ENCODE peak calls at places on chromosomes 4 and X, in seven cellular contexts. M, Q, S, I, D, O and R are unnamed samples.

GRCh38 chr4:165184220-165184619 is 23.1 kb upstream of the KLHL2 start:
- DNase-seq in D (no peak), M (no peak), I (no peak), S (no peak), Q (no peak), O (no peak), R (no peak)

GRCh38 chr4:139828966-139829662 is 163.5 kb downstream of the MGST2 start:
- DNase-seq in O (no peak), D (no peak), M (no peak), S (no peak), I (no peak), Q (no peak), R (no peak)

GRCh38 chr4:40865696-40866095 is 115.9 kb downstream of the NSUN7 start:
- DNase-seq in D (no peak), S (no peak), O (no peak), I (no peak), M (no peak), Q (no peak), R (peak; percentile 68)

GRCh38 chrX:1618689-1619088 is 3.8 kb downstream of the ASMT start:
- DNase-seq in S (no peak), O (no peak), I (peak; percentile 73), D (no peak), Q (no peak), M (no peak), R (no peak)

GRCh38 chr4:153792007-153792892 is 3.4 kb upstream of the SFRP2 start:
- DNase-seq in I (peak; percentile 97), Q (peak; percentile 80), O (peak; percentile 86), D (peak; percentile 39), S (no peak), M (no peak), R (peak; percentile 2)

GRCh38 chr4:17712166-17712565 is 69.3 kb downstream of the FAM184B start:
- DNase-seq in O (no peak), D (no peak), M (no peak), I (no peak), S (no peak), Q (no peak), R (no peak)

GRCh38 chr4:1490906-1491629 is 84.8 kb upstream of the NKX1-1 start:
- DNase-seq in O (no peak), I (no peak), S (no peak), D (no peak), Q (no peak), M (no peak), R (no peak)

GRCh38 chr4:2803624-2804448 is 11.0 kb downstream of the SH3BP2 start:
- DNase-seq in Q (no peak), S (no peak), D (no peak), M (no peak), I (no peak), O (no peak), R (no peak)

GRCh38 chr4:71383984-71384383 is 45.2 kb downstream of the SLC4A4 start:
- DNase-seq in I (no peak), O (no peak), Q (no peak), M (no peak), D (no peak), S (no peak), R (no peak)

GRCh38 chr4:119715490-119716445 is 87.2 kb upstream of the PDE5A start:
- DNase-seq in Q (no peak), S (no peak), D (no peak), O (no peak), M (no peak), I (peak; percentile 4), R (no peak)

GRCh38 chr4:169311643-169312365 is 41.0 kb upstream of the SH3RF1 start:
- DNase-seq in D (no peak), M (no peak), S (no peak), O (peak; percentile 8), Q (peak; percentile 78), I (peak; percentile 89), R (peak; percentile 40)

GRCh38 chr4:133982533-133983224 is 218.9 kb downstream of the PABPC4L start:
- DNase-seq in O (no peak), M (no peak), I (no peak), D (no peak), S (no peak), Q (no peak), R (no peak)

GRCh38 chrX:68193234-68193633 is 240.1 kb downstream of the OPHN1 start:
- DNase-seq in D (no peak), M (no peak), Q (no peak), S (no peak), I (no peak), O (no peak), R (no peak)

GRCh38 chrX:120795301-120795700 is 80.4 kb downstream of the CT47B1 start:
- DNase-seq in I (no peak), S (no peak), D (no peak), Q (no peak), M (no peak), O (no peak), R (no peak)

GRCh38 chrX:68761086-68761485 is 67.7 kb upstream of the EFNB1 start:
- DNase-seq in M (no peak), O (no peak), D (no peak), Q (no peak), S (no peak), I (peak; percentile 20), R (no peak)

GRCh38 chrX:34768290-34768689 is 111.2 kb upstream of the TMEM47 start:
- DNase-seq in O (no peak), D (no peak), Q (no peak), M (no peak), I (no peak), S (no peak), R (no peak)

GRCh38 chr4:83240379-83240875 is 44.2 kb downstream of the COQ2 start:
- DNase-seq in D (no peak), M (no peak), Q (no peak), O (no peak), S (no peak), I (no peak), R (no peak)

GRCh38 chr4:133741766-133742165 is 459.8 kb downstream of the PABPC4L start:
- DNase-seq in D (no peak), M (no peak), I (no peak), O (no peak), Q (no peak), S (no peak), R (no peak)

GRCh38 chr4:109994415-109994827 is 81.7 kb downstream of the EGF start:
- DNase-seq in M (no peak), Q (no peak), S (no peak), O (no peak), D (no peak), I (no peak), R (no peak)

GRCh38 chr4:6751611-6752485 is 30.7 kb upstream of the KIAA0232 start:
- DNase-seq in M (no peak), O (no peak), Q (no peak), S (no peak), I (peak; percentile 45), D (no peak), R (no peak)

GRCh38 chr4:55157559-55158277 is 32.3 kb upstream of the KDR start:
- DNase-seq in Q (no peak), O (no peak), D (no peak), I (peak; percentile 14), M (no peak), S (no peak), R (no peak)

GRCh38 chrX:134186362-134187121 is 50.4 kb upstream of the CCDC160 start:
- DNase-seq in D (no peak), Q (peak; percentile 25), O (no peak), M (no peak), I (no peak), S (peak; percentile 8), R (no peak)

GRCh38 chr4:6562931-6563901 is 11.8 kb upstream of the MAN2B2 start:
- DNase-seq in S (no peak), I (peak; percentile 54), O (peak; percentile 60), M (no peak), D (no peak), Q (peak; percentile 40), R (no peak)

GRCh38 chrX:17736856-17737706 is at the start of gene SCML1:
- DNase-seq in I (peak; percentile 99), M (peak; percentile 55), D (peak; percentile 91), S (no peak), O (peak; percentile 95), Q (peak; percentile 94), R (peak; percentile 95)

GRCh38 chr4:172950990-172951389 is 217.6 kb upstream of the GALNT7 start:
- DNase-seq in M (no peak), S (no peak), I (no peak), O (no peak), Q (no peak), D (no peak), R (no peak)

GRCh38 chr4:115187136-115187535 is 73.7 kb upstream of the NDST4 start:
- DNase-seq in M (no peak), D (no peak), I (no peak), S (no peak), O (no peak), Q (no peak), R (no peak)

GRCh38 chr4:19614171-19614570 is 637.5 kb upstream of the SLIT2 start:
- DNase-seq in I (no peak), D (no peak), M (no peak), O (no peak), S (no peak), Q (no peak), R (no peak)

GRCh38 chr4:133151301-133151680 is 2.2 kb downstream of the PCDH10 start:
- DNase-seq in I (peak; percentile 65), O (peak; percentile 39), M (no peak), D (peak; percentile 79), Q (peak; percentile 39), S (no peak), R (no peak)

GRCh38 chrX:48540015-48540350 is 469 bp downstream of the TBC1D25 start:
- DNase-seq in S (no peak), D (no peak), I (no peak), O (no peak), M (no peak), Q (peak; percentile 74), R (no peak)

GRCh38 chrX:133698298-133698697 is 283.0 kb upstream of the GPC4 start:
- DNase-seq in D (no peak), I (no peak), Q (peak; percentile 19), S (no peak), O (no peak), M (no peak), R (no peak)

GRCh38 chrX:55107911-55108310 is 19.1 kb downstream of the PAGE2 start:
- DNase-seq in Q (no peak), I (no peak), S (no peak), M (no peak), O (no peak), D (no peak), R (no peak)

GRCh38 chrX:23483396-23483795 is 148.7 kb downstream of the PTCHD1 start:
- DNase-seq in I (no peak), M (no peak), O (no peak), S (no peak), Q (no peak), D (no peak), R (no peak)

GRCh38 chrX:124307253-124307907 is 25.1 kb upstream of the TEX13D start:
- DNase-seq in M (no peak), S (no peak), O (no peak), D (no peak), Q (no peak), I (no peak), R (no peak)

GRCh38 chr4:123345132-123345923 is 51.3 kb upstream of the SPRY1 start:
- DNase-seq in O (no peak), M (no peak), D (no peak), S (no peak), I (no peak), Q (no peak), R (no peak)

GRCh38 chr4:173199553-173199952 is 30.9 kb downstream of the GALNT7 start:
- DNase-seq in O (no peak), Q (no peak), D (no peak), S (no peak), I (no peak), M (no peak), R (no peak)

GRCh38 chr4:108360857-108361820 is 192.4 kb upstream of the LEF1 start:
- DNase-seq in I (peak; percentile 97), D (no peak), S (no peak), Q (peak; percentile 23), M (no peak), O (peak; percentile 26), R (no peak)

GRCh38 chr4:146520894-146521542 is 722 bp downstream of the SLC10A7 start:
- DNase-seq in M (no peak), O (peak; percentile 25), D (no peak), I (peak; percentile 38), S (no peak), Q (peak; percentile 63), R (peak; percentile 28)

GRCh38 chrX:30981968-30982367 is 89.9 kb downstream of the FTHL17 start:
- DNase-seq in O (no peak), S (no peak), I (no peak), Q (no peak), M (no peak), D (no peak), R (no peak)